ENCODE peak calls at places on chromosomes 2 and 18, in ten cellular contexts. P is A549, F is left ventricle myocardium inferior, D is hepatocyte, C is cardiac muscle cell, K is chondrocyte, W is stomach, H is H1, I is GM12864, R is Peyer's patch. N is an unnamed sample.

GRCh38 chr2:239195318-239195871 is 205.4 kb downstream of the HDAC4 start:
- DNase-seq in D (no peak), C (peak; percentile 5), F (no peak), H (peak; percentile 33), K (peak; percentile 48), R (no peak), P (no peak), I (no peak), W (peak; percentile 22), N (peak; percentile 66)

GRCh38 chr18:73992242-73993022 is 155.2 kb downstream of the FBXO15 start:
- DNase-seq in P (no peak), K (no peak), R (no peak), D (no peak), H (no peak), W (no peak), I (no peak), C (no peak), F (no peak), N (no peak)

GRCh38 chr18:49784427-49785185 is 28.7 kb downstream of the ACAA2 start:
- DNase-seq in K (no peak), F (no peak), C (no peak), R (no peak), D (no peak), P (no peak), I (no peak), H (no peak), W (no peak), N (no peak)

GRCh38 chr2:221103930-221104329 is 468.2 kb downstream of the EPHA4 start:
- DNase-seq in W (no peak), P (no peak), H (no peak), I (no peak), R (no peak), C (peak; percentile 19), K (no peak), D (no peak), F (peak; percentile 25), N (no peak)

GRCh38 chr2:11417946-11418585 is 47.9 kb downstream of the E2F6 start:
- DNase-seq in H (no peak), W (no peak), D (no peak), K (no peak), F (no peak), I (no peak), R (no peak), P (peak; percentile 47), C (no peak), N (no peak)

GRCh38 chr18:33755918-33756590 is 178.0 kb downstream of the ASXL3 start:
- DNase-seq in H (no peak), W (no peak), F (no peak), D (peak; percentile 73), K (no peak), C (peak; percentile 57), P (peak; percentile 3), I (no peak), R (no peak), N (no peak)

GRCh38 chr2:191710411-191710900 is 32.5 kb downstream of the NABP1 start:
- DNase-seq in D (no peak), W (no peak), H (no peak), I (no peak), C (peak; percentile 32), P (no peak), K (no peak), R (no peak), F (no peak), N (no peak)

GRCh38 chr18:79519751-79520472 is 124.2 kb downstream of the NFATC1 start:
- DNase-seq in I (no peak), H (no peak), W (no peak), R (peak; percentile 73), P (no peak), D (peak; percentile 50), C (peak; percentile 39), K (no peak), F (no peak), N (peak; percentile 82)

GRCh38 chr18:74166397-74166796 is 18.1 kb downstream of the TIMM21 start:
- DNase-seq in H (no peak), W (no peak), D (no peak), K (no peak), F (no peak), P (no peak), I (no peak), R (no peak), C (no peak), N (no peak)

GRCh38 chr18:55878224-55878623 is 290.2 kb upstream of the TCF4 start:
- DNase-seq in H (no peak), D (no peak), P (no peak), K (no peak), W (no peak), C (peak; percentile 29), R (no peak), I (no peak), F (no peak), N (no peak)

GRCh38 chr2:313991-314390 is 26.1 kb upstream of the ALKAL2 start:
- DNase-seq in K (no peak), P (no peak), R (no peak), H (no peak), D (no peak), F (no peak), I (no peak), W (no peak), C (no peak), N (no peak)

GRCh38 chr2:141878016-141878415 is 252.8 kb downstream of the LRP1B start:
- DNase-seq in R (no peak), K (no peak), D (no peak), F (no peak), W (no peak), C (no peak), P (no peak), I (no peak), H (no peak), N (no peak)

GRCh38 chr2:177332992-177333388 is 59.6 kb upstream of the AGPS start:
- DNase-seq in P (no peak), D (no peak), F (no peak), H (no peak), K (no peak), W (no peak), R (no peak), I (no peak), C (no peak), N (no peak)

GRCh38 chr2:166360906-166361305 is 14.8 kb downstream of the SCN9A start:
- DNase-seq in C (no peak), H (no peak), I (no peak), D (no peak), F (no peak), W (no peak), P (no peak), K (no peak), R (no peak), N (no peak)

GRCh38 chr2:166365239-166365638 is 10.5 kb downstream of the SCN9A start:
- DNase-seq in K (no peak), I (no peak), H (no peak), W (no peak), D (no peak), R (no peak), F (no peak), P (no peak), C (no peak), N (no peak)

GRCh38 chr2:166364476-166365161 is 11.1 kb downstream of the SCN9A start:
- DNase-seq in C (no peak), K (no peak), P (no peak), H (no peak), D (no peak), I (no peak), F (no peak), R (no peak), W (no peak), N (no peak)

GRCh38 chr2:166360426-166360825 is 15.3 kb downstream of the SCN9A start:
- DNase-seq in I (no peak), F (no peak), C (no peak), W (no peak), P (no peak), D (no peak), R (no peak), H (no peak), K (no peak), N (no peak)

GRCh38 chr2:166361351-166362153 is 14.2 kb downstream of the SCN9A start:
- DNase-seq in I (no peak), K (no peak), W (no peak), H (no peak), D (peak; percentile 30), F (no peak), R (no peak), P (no peak), C (peak; percentile 59), N (no peak)
- TF ChIP-seq CTCF in I (peak; percentile 26), K (peak; percentile 90), W (peak; percentile 19), H (peak; percentile 52), D (peak; percentile 67), F (peak; percentile 56), R (peak; percentile 69), P (peak; percentile 72), C (peak; percentile 55), N (peak; percentile 75)

GRCh38 chr2:197075754-197076337 is 149.3 kb upstream of the PGAP1 start:
- DNase-seq in W (no peak), H (no peak), D (no peak), K (no peak), R (no peak), I (no peak), P (no peak), F (no peak), C (peak; percentile 24), N (no peak)
- TF ChIP-seq CTCF in W (no peak), H (peak; percentile 52), D (peak; percentile 38), K (peak; percentile 73), R (no peak), I (peak; percentile 46), P (peak; percentile 43), F (no peak), C (peak; percentile 49), N (peak; percentile 37)

DNA sequence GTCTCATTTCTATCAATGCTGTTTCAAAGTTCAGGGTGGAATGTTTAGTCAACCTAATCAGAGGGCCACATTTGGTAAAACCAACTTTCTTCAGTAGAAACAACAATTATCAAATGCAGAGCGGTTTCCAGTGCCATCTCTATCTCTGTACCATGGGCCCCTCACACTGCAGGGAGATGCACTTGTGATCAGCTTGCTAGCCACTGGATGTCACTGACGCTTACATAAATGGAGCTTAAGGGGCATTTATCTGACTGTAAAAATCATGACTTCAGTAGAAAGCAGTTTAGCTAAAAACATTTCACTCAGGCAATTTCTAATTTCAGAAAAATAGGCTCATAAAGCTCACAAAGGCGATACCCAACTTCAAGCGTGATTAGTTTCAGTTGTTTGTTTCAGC is 678.0 kb downstream of the ZEB2 start:
- DNase-seq in H (no peak), C (peak; percentile 34), P (no peak), I (no peak), R (no peak), D (no peak), W (no peak), K (no peak), F (no peak), N (no peak)
- TF ChIP-seq CTCF in H (peak; percentile 37), C (peak; percentile 10), P (no peak), I (no peak), R (no peak), D (peak; percentile 31), W (no peak), K (peak; percentile 51), F (no peak), N (peak; percentile 22)

DNA sequence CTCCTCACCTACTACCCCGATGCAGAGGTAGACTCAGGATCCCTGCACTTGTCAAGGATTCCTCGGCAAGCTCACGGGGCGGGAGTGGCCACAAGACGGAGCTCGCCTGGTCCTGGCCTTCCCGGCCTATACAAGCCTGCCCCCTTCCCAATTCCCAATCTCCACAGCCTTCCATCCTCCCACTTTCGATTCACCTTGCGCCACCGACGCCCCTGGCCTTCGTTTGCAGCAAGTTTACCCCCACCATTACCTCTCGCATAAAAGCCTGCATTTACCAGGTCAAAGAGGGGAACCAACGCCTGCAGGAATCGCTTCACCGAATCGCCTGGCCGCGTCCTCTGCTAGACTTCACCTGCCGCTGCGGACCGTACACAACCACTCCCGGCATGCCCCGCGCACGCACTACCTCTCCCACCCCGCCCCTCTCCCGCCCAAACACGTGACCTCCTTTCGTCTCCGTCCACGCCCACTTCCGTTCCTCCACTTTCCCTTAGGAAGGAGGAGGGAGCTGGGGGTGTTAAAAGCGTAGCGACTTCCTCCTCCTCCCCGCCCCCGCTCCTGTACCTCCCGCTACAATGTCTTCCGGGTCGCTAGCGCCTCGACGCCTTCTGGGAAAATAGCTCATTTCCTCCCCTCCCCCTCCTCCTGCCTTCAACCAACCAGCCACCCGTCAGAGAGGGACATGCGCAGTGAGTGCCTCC is at the start of gene ORC4:
- DNase-seq in F (peak; percentile 98), D (peak; percentile 100), K (peak; percentile 99), R (peak; percentile 100), H (peak; percentile 89), C (peak; percentile 100), P (peak; percentile 83), W (peak; percentile 99), I (peak; percentile 99), N (peak; percentile 99)
- TF ChIP-seq CTCF in F (peak; percentile 52), D (peak; percentile 51), K (peak; percentile 73), R (peak; percentile 53), H (peak; percentile 73), C (peak; percentile 49), P (peak; percentile 56), W (no peak), I (peak; percentile 12), N (peak; percentile 54)

N was measured in osteocyte.